ENCODE peak calls at places on chromosome 12, in seven cellular contexts. K, F, X, E, Q, M and J are unnamed samples.
A peak's percentile ranks its signal among the peaks of the same experiment; 100 is the strongest.

GRCh38 chr12:101127521-101128219 is 82.4 kb downstream of the SLC5A8 start:
- DNase-seq in K (no peak), F (peak; percentile 14), X (no peak), E (no peak), Q (peak; percentile 60), M (peak; percentile 80), J (no peak)

GRCh38 chr12:100668939-100669536 is 95.6 kb downstream of the GAS2L3 start:
- DNase-seq in K (peak; percentile 61), F (peak; percentile 71), X (peak; percentile 89), E (peak; percentile 87), Q (peak; percentile 60), M (peak; percentile 61), J (peak; percentile 70)

GRCh38 chr12:7068240-7068993 is 7.9 kb downstream of the C1S start:
- DNase-seq in K (no peak), F (no peak), X (no peak), E (no peak), Q (no peak), M (peak; percentile 24), J (no peak)

GRCh38 chr12:98416845-98417244 is 98.5 kb upstream of the TMPO start:
- DNase-seq in K (no peak), F (peak; percentile 68), X (no peak), E (peak; percentile 34), Q (peak; percentile 44), M (peak; percentile 57), J (no peak)

GRCh38 chr12:89701606-89702206 is 6.9 kb downstream of the ATP2B1 start:
- DNase-seq in K (no peak), F (no peak), X (no peak), E (no peak), Q (no peak), M (no peak), J (no peak)

GRCh38 chr12:123063535-123063934 is 83.1 kb downstream of the ARL6IP4 start:
- DNase-seq in K (no peak), F (peak; percentile 30), X (peak; percentile 53), E (peak; percentile 14), Q (peak; percentile 32), M (peak; percentile 28), J (no peak)

GRCh38 chr12:68440068-68440581 is 108.0 kb upstream of the MDM1 start:
- DNase-seq in K (no peak), F (peak; percentile 59), X (no peak), E (peak; percentile 50), Q (peak; percentile 24), M (peak; percentile 70), J (no peak)

GRCh38 chr12:3842517-3842916 is 30.7 kb downstream of the PARP11 start:
- DNase-seq in K (no peak), F (no peak), X (no peak), E (peak; percentile 39), Q (no peak), M (no peak), J (no peak)

GRCh38 chr12:99523853-99524252 is 123.7 kb upstream of the GARIN6 start:
- DNase-seq in K (no peak), F (no peak), X (no peak), E (peak; percentile 53), Q (no peak), M (no peak), J (no peak)
- TF ChIP-seq CTCF in K (no peak), F (no peak), X (no peak), E (no peak), Q (no peak), M (no peak), J (no peak)

GRCh38 chr12:92145731-92146496 is at the start of gene BTG1:
- DNase-seq in K (peak; percentile 99), F (peak; percentile 100), X (peak; percentile 98), E (peak; percentile 100), Q (peak; percentile 100), M (peak; percentile 100), J (peak; percentile 98)
- TF ChIP-seq CTCF in K (no peak), F (no peak), X (no peak), E (no peak), Q (no peak), M (peak; percentile 7), J (no peak)

GRCh38 chr12:83261998-83262397 is 575.3 kb downstream of the TMTC2 start:
- DNase-seq in K (no peak), F (no peak), X (no peak), E (peak; percentile 38), Q (no peak), M (no peak), J (no peak)
- TF ChIP-seq CTCF in K (no peak), F (no peak), X (no peak), E (peak; percentile 61), Q (no peak), M (no peak), J (no peak)

GRCh38 chr12:57726884-57727757 is 11.4 kb downstream of the AGAP2 start:
- DNase-seq in K (no peak), F (peak; percentile 44), X (peak; percentile 43), E (no peak), Q (peak; percentile 52), M (no peak), J (peak; percentile 20)
- TF ChIP-seq CTCF in K (no peak), F (peak; percentile 19), X (no peak), E (peak; percentile 33), Q (peak; percentile 46), M (peak; percentile 19), J (no peak)

DNA sequence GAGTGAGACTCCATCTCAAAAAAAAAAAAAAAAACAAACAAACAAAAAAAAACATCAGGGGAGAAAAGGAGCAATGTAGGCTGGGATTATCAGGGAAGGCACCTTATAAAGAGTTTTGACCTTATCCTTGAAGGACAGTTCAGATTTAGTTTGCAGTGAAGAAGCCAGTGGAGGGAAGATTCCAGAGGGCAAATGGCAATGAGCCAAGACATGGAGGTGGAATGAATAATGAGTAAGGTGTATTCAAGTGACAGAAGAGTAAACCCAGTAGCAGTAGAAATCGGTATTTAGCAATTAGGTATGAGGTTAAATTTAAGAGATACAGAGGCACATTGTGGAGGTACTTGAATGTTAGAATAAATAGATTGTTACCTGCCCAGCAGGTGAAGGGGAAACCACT is 2.2 kb upstream of the DUSP16 start:
- DNase-seq in K (no peak), F (no peak), X (no peak), E (peak; percentile 19), Q (no peak), M (no peak), J (no peak)
- TF ChIP-seq CTCF in K (no peak), F (no peak), X (no peak), E (no peak), Q (no peak), M (no peak), J (no peak)

DNA sequence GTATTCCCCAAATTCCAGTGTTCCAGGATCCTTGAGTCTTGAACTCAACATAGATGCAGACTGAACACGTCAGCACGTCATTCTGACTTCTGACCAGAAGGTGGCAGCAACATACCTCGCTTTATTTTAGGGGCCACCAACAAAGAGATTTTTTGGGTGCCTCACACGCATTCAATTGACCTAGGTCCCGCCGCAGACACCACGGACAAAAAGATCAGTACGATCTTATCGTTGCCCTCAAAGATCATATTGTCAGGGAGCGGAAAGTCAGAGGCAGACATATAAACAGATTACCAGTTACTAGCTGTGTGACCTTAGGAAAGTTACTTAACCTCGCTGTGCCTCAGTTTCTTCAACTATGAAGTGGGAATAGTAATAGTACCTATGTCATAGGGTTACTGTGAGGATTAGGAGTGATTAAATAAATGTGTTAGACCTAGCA is 6.5 kb upstream of the PRPH start:
- DNase-seq in K (peak; percentile 69), F (peak; percentile 54), X (peak; percentile 63), E (peak; percentile 74), Q (peak; percentile 62), M (peak; percentile 55), J (peak; percentile 87)
- TF ChIP-seq CTCF in K (peak; percentile 81), F (peak; percentile 84), X (peak; percentile 84), E (peak; percentile 96), Q (peak; percentile 82), M (peak; percentile 79), J (peak; percentile 80)